ENCODE peak calls at places on chromosomes 7 and 10, in nine cellular contexts. K, F, I, X, P, J, G, M and E are unnamed samples.
A peak's percentile ranks its signal among the peaks of the same experiment; 100 is the strongest.

GRCh38 chr10:89216056-89216455 is 8.9 kb upstream of the CH25H start:
- DNase-seq in K (no peak), F (no peak), I (no peak), X (no peak), P (no peak), J (no peak), G (no peak), M (no peak), E (no peak)

GRCh38 chr7:118195837-118196474 is 12.0 kb downstream of the LSM8 start:
- DNase-seq in K (peak; percentile 59), F (peak; percentile 10), I (peak; percentile 79), X (peak; percentile 60), P (peak; percentile 60), J (peak; percentile 54), G (peak; percentile 74), M (peak; percentile 43), E (no peak)

GRCh38 chr7:140611641-140612040 is 29.0 kb downstream of the DENND2A start:
- DNase-seq in K (no peak), F (no peak), I (no peak), X (no peak), P (no peak), J (no peak), G (no peak), M (no peak), E (no peak)

GRCh38 chr10:22597142-22597541 is 117.2 kb downstream of the PIP4K2A start:
- DNase-seq in K (peak; percentile 64), F (no peak), I (no peak), X (no peak), P (peak; percentile 63), J (no peak), G (peak; percentile 25), M (no peak), E (no peak)

GRCh38 chr10:100508691-100509150 is 10.9 kb downstream of the SEC31B start:
- DNase-seq in K (peak; percentile 60), F (no peak), I (peak; percentile 81), X (peak; percentile 31), P (peak; percentile 74), J (peak; percentile 49), G (peak; percentile 67), M (peak; percentile 57), E (no peak)

GRCh38 chr7:12291870-12292269 is 80.8 kb downstream of the TMEM106B start:
- DNase-seq in K (no peak), F (no peak), I (no peak), X (no peak), P (no peak), J (no peak), G (peak; percentile 4), M (no peak), E (no peak)

GRCh38 chr10:24305551-24306506 is 96.9 kb downstream of the KIAA1217 start:
- DNase-seq in K (no peak), F (no peak), I (no peak), X (no peak), P (no peak), J (no peak), G (no peak), M (no peak), E (no peak)

GRCh38 chr7:2474813-2475677 is 1.2 kb downstream of the GRIFIN start:
- DNase-seq in K (no peak), F (no peak), I (no peak), X (no peak), P (no peak), J (no peak), G (no peak), M (no peak), E (no peak)

GRCh38 chr7:860149-860548 is 16.2 kb upstream of the GET4 start:
- DNase-seq in K (no peak), F (peak; percentile 31), I (no peak), X (no peak), P (no peak), J (no peak), G (no peak), M (no peak), E (no peak)

GRCh38 chr10:87671416-87671815 is 11.7 kb downstream of the PAPSS2 start:
- DNase-seq in K (no peak), F (no peak), I (no peak), X (no peak), P (no peak), J (no peak), G (no peak), M (no peak), E (no peak)

GRCh38 chr10:17188644-17189172 is 12.8 kb downstream of the TRDMT1 start:
- DNase-seq in K (no peak), F (no peak), I (no peak), X (no peak), P (no peak), J (no peak), G (no peak), M (no peak), E (no peak)

GRCh38 chr10:101467286-101467770 is 113.4 kb downstream of the BTRC start:
- DNase-seq in K (peak; percentile 71), F (no peak), I (peak; percentile 89), X (no peak), P (peak; percentile 50), J (peak; percentile 63), G (peak; percentile 84), M (peak; percentile 69), E (no peak)

GRCh38 chr7:150969483-150969874 is 8.6 kb downstream of the KCNH2 start:
- DNase-seq in K (no peak), F (no peak), I (no peak), X (no peak), P (no peak), J (no peak), G (no peak), M (no peak), E (no peak)

GRCh38 chr10:81534991-81535390 is 340.0 kb upstream of the NRG3 start:
- DNase-seq in K (no peak), F (no peak), I (no peak), X (no peak), P (no peak), J (no peak), G (no peak), M (no peak), E (no peak)

GRCh38 chr10:119419931-119420330 is 122.6 kb downstream of the RGS10 start:
- DNase-seq in K (no peak), F (no peak), I (no peak), X (no peak), P (no peak), J (no peak), G (no peak), M (no peak), E (no peak)

GRCh38 chr7:13551503-13551902 is 438.0 kb downstream of the ETV1 start:
- DNase-seq in K (no peak), F (no peak), I (no peak), X (no peak), P (no peak), J (no peak), G (no peak), M (no peak), E (no peak)

GRCh38 chr10:46516660-46517416 is 39.6 kb downstream of the GPRIN2 start:
- DNase-seq in K (peak; percentile 86), F (no peak), I (no peak), X (no peak), P (peak; percentile 40), J (peak; percentile 49), G (peak; percentile 89), M (peak; percentile 67), E (no peak)

GRCh38 chr7:2109936-2110585 is 122.7 kb downstream of the MAD1L1 start:
- DNase-seq in K (peak; percentile 97), F (peak; percentile 55), I (no peak), X (no peak), P (peak; percentile 74), J (peak; percentile 76), G (peak; percentile 79), M (peak; percentile 96), E (no peak)

GRCh38 chr7:132187869-132188789 is 388.1 kb downstream of the PLXNA4 start:
- DNase-seq in K (no peak), F (no peak), I (no peak), X (no peak), P (no peak), J (no peak), G (no peak), M (no peak), E (no peak)

GRCh38 chr10:122565766-122566206 is 5.2 kb downstream of the DMBT1 start:
- DNase-seq in K (peak; percentile 70), F (peak; percentile 70), I (peak; percentile 83), X (peak; percentile 83), P (peak; percentile 79), J (peak; percentile 84), G (peak; percentile 92), M (peak; percentile 77), E (no peak)

GRCh38 chr10:27661511-27662286 is 83.9 kb downstream of the MKX start:
- DNase-seq in K (peak; percentile 24), F (no peak), I (no peak), X (no peak), P (no peak), J (no peak), G (peak; percentile 7), M (peak; percentile 61), E (no peak)

GRCh38 chr7:39501358-39501757 is 64.8 kb upstream of the YAE1 start:
- DNase-seq in K (no peak), F (no peak), I (no peak), X (no peak), P (no peak), J (no peak), G (no peak), M (no peak), E (no peak)

GRCh38 chr7:106070567-106071254 is 41.4 kb downstream of the SYPL1 start:
- DNase-seq in K (no peak), F (no peak), I (no peak), X (no peak), P (no peak), J (no peak), G (no peak), M (no peak), E (peak; percentile 67)

GRCh38 chr7:129783097-129783919 is 169.5 kb downstream of the UBE2H start:
- DNase-seq in K (no peak), F (no peak), I (peak; percentile 44), X (no peak), P (no peak), J (no peak), G (no peak), M (no peak), E (no peak)

GRCh38 chr7:26188291-26188999 is 12.1 kb downstream of the HNRNPA2B1 start:
- DNase-seq in K (no peak), F (no peak), I (no peak), X (no peak), P (no peak), J (no peak), G (no peak), M (no peak), E (no peak)

GRCh38 chr7:34392972-34393371 is 265.0 kb upstream of the NPSR1 start:
- DNase-seq in K (no peak), F (no peak), I (peak; percentile 27), X (no peak), P (no peak), J (no peak), G (no peak), M (no peak), E (no peak)

GRCh38 chr7:93228302-93228701 is 2.0 kb upstream of the HEPACAM2 start:
- DNase-seq in K (peak; percentile 66), F (no peak), I (peak; percentile 71), X (no peak), P (no peak), J (peak; percentile 49), G (peak; percentile 79), M (peak; percentile 47), E (no peak)

GRCh38 chr7:159103382-159104187 is 41.1 kb downstream of the VIPR2 start:
- DNase-seq in K (no peak), F (no peak), I (no peak), X (no peak), P (no peak), J (no peak), G (no peak), M (no peak), E (no peak)

GRCh38 chr7:2986561-2986960 is 57.1 kb downstream of the CARD11 start:
- DNase-seq in K (no peak), F (no peak), I (no peak), X (no peak), P (no peak), J (no peak), G (no peak), M (no peak), E (no peak)

GRCh38 chr7:30750574-30751256 is 1.2 kb upstream of the INMT start:
- DNase-seq in K (no peak), F (no peak), I (no peak), X (no peak), P (no peak), J (peak; percentile 87), G (peak; percentile 97), M (peak; percentile 65), E (no peak)

GRCh38 chr10:79193694-79194382 is 125.1 kb downstream of the ZMIZ1 start:
- DNase-seq in K (no peak), F (no peak), I (no peak), X (no peak), P (no peak), J (no peak), G (no peak), M (no peak), E (no peak)